ENCODE peak calls at places on chromosomes 4 and X, in seven cellular contexts. S is neural progenitor cell; B is uterus; N is transverse colon; I is CD8-positive, alpha-beta T cell; P is HFFc6; O is progenitor cell of endocrine pancreas. T is an unnamed sample.

GRCh38 chr4:147732516-147733193 is 767 bp downstream of the ARHGAP10 start:
- DNase-seq in P (no peak), S (peak; percentile 87), I (peak; percentile 14), B (peak; percentile 45), N (peak; percentile 11), O (peak; percentile 29), T (peak; percentile 76)

GRCh38 chr4:167897116-167897515 is 195.2 kb upstream of the ANXA10 start:
- DNase-seq in P (no peak), S (peak; percentile 67), I (no peak), B (no peak), N (no peak), O (peak; percentile 18), T (no peak)

GRCh38 chr4:110550260-110550659 is 72.6 kb downstream of the PITX2 start:
- DNase-seq in P (peak; percentile 47), S (no peak), I (no peak), N (no peak), B (no peak), O (no peak), T (no peak)

GRCh38 chr4:186204103-186204559 is 12.8 kb downstream of the CYP4V2 start:
- DNase-seq in N (peak; percentile 75), O (no peak), S (no peak), B (peak; percentile 50), P (no peak), I (peak; percentile 65), T (no peak)

GRCh38 chr4:1579834-1580686 is 104.1 kb downstream of the FAM53A start:
- DNase-seq in O (peak; percentile 38), B (no peak), P (peak; percentile 24), I (peak; percentile 89), S (peak; percentile 90), N (peak; percentile 91), T (peak; percentile 87)

GRCh38 chr4:160299608-160300007 is 1196.7 kb downstream of the RAPGEF2 start:
- DNase-seq in O (no peak), P (no peak), S (no peak), I (no peak), B (no peak), N (no peak), T (no peak)

GRCh38 chr4:139743027-139743426 is 77.4 kb downstream of the MGST2 start:
- DNase-seq in I (no peak), O (no peak), P (no peak), B (no peak), N (no peak), S (no peak), T (no peak)

GRCh38 chr4:174080361-174080760 is 203.1 kb downstream of the FBXO8 start:
- DNase-seq in N (no peak), P (no peak), I (no peak), B (no peak), S (no peak), O (no peak), T (no peak)

GRCh38 chr4:11418610-11419009 is 10.1 kb downstream of the HS3ST1 start:
- DNase-seq in B (no peak), O (no peak), S (peak; percentile 14), I (peak; percentile 20), P (no peak), N (no peak), T (no peak)

GRCh38 chr4:139020384-139020783 is 4.8 kb downstream of the NOCT start:
- DNase-seq in S (peak; percentile 19), O (no peak), I (no peak), P (no peak), B (no peak), N (no peak), T (no peak)

GRCh38 chrX:88865634-88866033 is 118.6 kb downstream of the CPXCR1 start:
- DNase-seq in B (no peak), I (no peak), N (no peak), O (no peak), P (no peak), S (no peak), T (no peak)

GRCh38 chrX:151974336-151975227 is at the start of gene GABRE:
- DNase-seq in O (peak; percentile 18), P (no peak), B (peak; percentile 65), N (peak; percentile 73), I (no peak), S (peak; percentile 69), T (peak; percentile 71)

GRCh38 chrX:30301977-30302376 is 7.2 kb downstream of the NR0B1 start:
- DNase-seq in N (no peak), O (no peak), B (no peak), S (peak; percentile 40), P (no peak), I (no peak), T (no peak)
- TF ChIP-seq CTCF in N (no peak), O (no peak), B (no peak), S (no peak), P (no peak), I (no peak), T (no peak)

DNA sequence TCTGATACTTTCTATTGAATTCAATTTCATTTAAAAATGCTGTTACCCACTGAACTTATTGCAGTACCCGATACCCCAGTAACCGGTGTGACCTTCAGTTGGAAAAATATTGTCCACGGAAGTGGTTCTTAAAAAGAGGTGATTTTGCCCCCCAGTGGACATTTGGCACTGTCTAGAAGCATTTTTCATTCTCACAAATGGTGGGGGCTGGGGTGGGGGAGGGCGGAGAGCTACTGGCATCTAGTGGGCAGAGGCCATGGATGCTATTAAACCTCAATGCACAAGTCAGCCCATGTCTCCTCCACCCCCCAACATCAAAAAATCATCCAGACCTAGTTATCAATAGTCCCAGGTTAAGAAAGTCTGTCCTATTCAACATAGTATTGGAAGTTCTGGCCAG is 19.6 kb upstream of the CHM start:
- DNase-seq in I (no peak), O (no peak), N (no peak), S (no peak), P (no peak), B (no peak), T (no peak)
- TF ChIP-seq CTCF in I (no peak), O (no peak), N (no peak), S (no peak), P (no peak), B (no peak), T (no peak)

DNA sequence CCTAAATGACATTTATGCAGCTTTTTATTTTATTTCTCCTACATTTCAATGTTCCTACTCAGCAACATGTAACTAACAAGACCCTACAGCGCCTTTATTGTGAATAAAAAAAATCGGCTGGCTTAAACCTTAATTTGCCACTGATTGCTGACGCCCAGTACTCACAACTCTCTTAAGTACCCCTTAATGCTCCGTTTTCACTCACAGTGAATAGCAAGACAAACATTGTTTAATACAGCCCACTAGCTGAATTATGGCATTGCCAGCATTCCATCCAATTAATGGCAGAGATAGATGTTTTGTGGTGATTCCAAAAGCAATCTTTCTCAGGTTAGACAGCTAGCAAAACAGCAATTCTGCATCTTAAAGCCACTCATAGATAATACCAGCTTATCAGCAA is 61.1 kb downstream of the PPARGC1A start:
- DNase-seq in N (no peak), O (no peak), B (no peak), S (no peak), P (no peak), I (no peak), T (no peak)
- TF ChIP-seq CTCF in N (no peak), O (no peak), B (no peak), S (no peak), P (no peak), I (no peak), T (no peak)

GRCh38 chr4:54317690-54318089 is 88.6 kb downstream of the PDGFRA start:
- DNase-seq in S (no peak), P (no peak), N (no peak), I (no peak), O (no peak), B (no peak), T (no peak)

GRCh38 chr4:54320826-54321320 is 91.8 kb downstream of the PDGFRA start:
- DNase-seq in N (no peak), S (no peak), I (no peak), B (no peak), P (no peak), O (no peak), T (no peak)

GRCh38 chr4:54318904-54319303 is 89.8 kb downstream of the PDGFRA start:
- DNase-seq in N (no peak), O (no peak), S (peak; percentile 70), I (no peak), B (no peak), P (peak; percentile 16), T (no peak)

GRCh38 chr4:54322817-54323417 is 93.8 kb downstream of the PDGFRA start:
- DNase-seq in P (peak; percentile 45), N (peak; percentile 67), I (peak; percentile 42), O (peak; percentile 67), S (peak; percentile 85), B (peak; percentile 40), T (no peak)
- TF ChIP-seq CTCF in P (peak; percentile 93), N (peak; percentile 61), I (peak; percentile 39), O (peak; percentile 85), S (peak; percentile 83), B (peak; percentile 50), T (peak; percentile 89)